ENCODE peak calls at places on chromosomes 4 and X, in eight cellular contexts. One of them, this sample, is unnamed.

GRCh38 chrX:136395271-136395670 is 92.5 kb upstream of the BRS3 start:
- DNase-seq in activated CD4-positive, CD25-positive, alpha-beta regulatory T cell treated with anti-CD3 and anti-CD28 coated beads, Interleukin-2, amount 50 U/mL, for 72 hours: no peak
- DNase-seq in EH: peak; percentile 7
- DNase-seq in transverse colon: no peak
- DNase-seq in ecto neural progenitor cell: no peak
- DNase-seq in stimulated activated CD4-positive, alpha-beta T cell treated with anti-CD3 and anti-CD28 coated beads, TNF-alpha, amount 100 ng/mL, for 1 hour: no peak
- DNase-seq in AG08395: no peak
- DNase-seq in neural crest cell: no peak
- DNase-seq in this sample: no peak

GRCh38 chr4:91924625-91925024 is 379.1 kb upstream of the GRID2 start:
- DNase-seq in activated CD4-positive, CD25-positive, alpha-beta regulatory T cell treated with anti-CD3 and anti-CD28 coated beads, Interleukin-2, amount 50 U/mL, for 72 hours: no peak
- DNase-seq in EH: no peak
- DNase-seq in transverse colon: no peak
- DNase-seq in ecto neural progenitor cell: no peak
- DNase-seq in stimulated activated CD4-positive, alpha-beta T cell treated with anti-CD3 and anti-CD28 coated beads, TNF-alpha, amount 100 ng/mL, for 1 hour: no peak
- DNase-seq in AG08395: no peak
- DNase-seq in neural crest cell: no peak
- DNase-seq in this sample: no peak

GRCh38 chr4:146134761-146135160 is 40.8 kb upstream of the LSM6 start:
- DNase-seq in activated CD4-positive, CD25-positive, alpha-beta regulatory T cell treated with anti-CD3 and anti-CD28 coated beads, Interleukin-2, amount 50 U/mL, for 72 hours: no peak
- DNase-seq in EH: no peak
- DNase-seq in transverse colon: peak; percentile 78
- DNase-seq in ecto neural progenitor cell: no peak
- DNase-seq in stimulated activated CD4-positive, alpha-beta T cell treated with anti-CD3 and anti-CD28 coated beads, TNF-alpha, amount 100 ng/mL, for 1 hour: no peak
- DNase-seq in AG08395: no peak
- DNase-seq in neural crest cell: no peak
- DNase-seq in this sample: peak; percentile 45

GRCh38 chr4:24033626-24034025 is 143.8 kb upstream of the PPARGC1A start:
- DNase-seq in activated CD4-positive, CD25-positive, alpha-beta regulatory T cell treated with anti-CD3 and anti-CD28 coated beads, Interleukin-2, amount 50 U/mL, for 72 hours: no peak
- DNase-seq in EH: no peak
- DNase-seq in transverse colon: no peak
- DNase-seq in ecto neural progenitor cell: no peak
- DNase-seq in stimulated activated CD4-positive, alpha-beta T cell treated with anti-CD3 and anti-CD28 coated beads, TNF-alpha, amount 100 ng/mL, for 1 hour: no peak
- DNase-seq in AG08395: no peak
- DNase-seq in neural crest cell: no peak
- DNase-seq in this sample: peak; percentile 50

GRCh38 chr4:121277194-121278105 is 103.4 kb downstream of the QRFPR start:
- DNase-seq in activated CD4-positive, CD25-positive, alpha-beta regulatory T cell treated with anti-CD3 and anti-CD28 coated beads, Interleukin-2, amount 50 U/mL, for 72 hours: no peak
- DNase-seq in EH: peak; percentile 4
- DNase-seq in transverse colon: peak; percentile 16
- DNase-seq in ecto neural progenitor cell: no peak
- DNase-seq in stimulated activated CD4-positive, alpha-beta T cell treated with anti-CD3 and anti-CD28 coated beads, TNF-alpha, amount 100 ng/mL, for 1 hour: no peak
- DNase-seq in AG08395: no peak
- DNase-seq in neural crest cell: no peak
- DNase-seq in this sample: no peak

GRCh38 chr4:118969359-118969758 is 80.7 kb downstream of the SYNPO2 start:
- DNase-seq in activated CD4-positive, CD25-positive, alpha-beta regulatory T cell treated with anti-CD3 and anti-CD28 coated beads, Interleukin-2, amount 50 U/mL, for 72 hours: no peak
- DNase-seq in EH: peak; percentile 76
- DNase-seq in transverse colon: peak; percentile 35
- DNase-seq in ecto neural progenitor cell: no peak
- DNase-seq in stimulated activated CD4-positive, alpha-beta T cell treated with anti-CD3 and anti-CD28 coated beads, TNF-alpha, amount 100 ng/mL, for 1 hour: no peak
- DNase-seq in AG08395: peak; percentile 68
- DNase-seq in neural crest cell: no peak
- DNase-seq in this sample: peak; percentile 88

GRCh38 chrX:40757058-40757457 is 21.7 kb upstream of the MED14 start:
- DNase-seq in activated CD4-positive, CD25-positive, alpha-beta regulatory T cell treated with anti-CD3 and anti-CD28 coated beads, Interleukin-2, amount 50 U/mL, for 72 hours: no peak
- DNase-seq in EH: no peak
- DNase-seq in transverse colon: no peak
- DNase-seq in ecto neural progenitor cell: no peak
- DNase-seq in stimulated activated CD4-positive, alpha-beta T cell treated with anti-CD3 and anti-CD28 coated beads, TNF-alpha, amount 100 ng/mL, for 1 hour: no peak
- DNase-seq in AG08395: no peak
- DNase-seq in neural crest cell: no peak
- DNase-seq in this sample: no peak

GRCh38 chrX:9858080-9858479 is 71.9 kb downstream of the SHROOM2 start:
- DNase-seq in activated CD4-positive, CD25-positive, alpha-beta regulatory T cell treated with anti-CD3 and anti-CD28 coated beads, Interleukin-2, amount 50 U/mL, for 72 hours: no peak
- DNase-seq in EH: no peak
- DNase-seq in transverse colon: no peak
- DNase-seq in ecto neural progenitor cell: no peak
- DNase-seq in stimulated activated CD4-positive, alpha-beta T cell treated with anti-CD3 and anti-CD28 coated beads, TNF-alpha, amount 100 ng/mL, for 1 hour: no peak
- DNase-seq in AG08395: no peak
- DNase-seq in neural crest cell: no peak
- DNase-seq in this sample: no peak

GRCh38 chr4:68368566-68369473 is 18.9 kb upstream of the YTHDC1 start:
- DNase-seq in activated CD4-positive, CD25-positive, alpha-beta regulatory T cell treated with anti-CD3 and anti-CD28 coated beads, Interleukin-2, amount 50 U/mL, for 72 hours: no peak
- DNase-seq in EH: peak; percentile 94
- DNase-seq in transverse colon: no peak
- DNase-seq in ecto neural progenitor cell: no peak
- DNase-seq in stimulated activated CD4-positive, alpha-beta T cell treated with anti-CD3 and anti-CD28 coated beads, TNF-alpha, amount 100 ng/mL, for 1 hour: no peak
- DNase-seq in AG08395: peak; percentile 73
- DNase-seq in neural crest cell: no peak
- DNase-seq in this sample: peak; percentile 31

This sample was measured in fibroblast of lung.